ENCODE peak calls at places on chromosomes 7 and 10, in four cellular contexts. N, D, T and Q are unnamed samples.

GRCh38 chr10:7945025-7945424 is 109.5 kb upstream of the GATA3 start:
- DNase-seq in N (no peak), D (no peak), T (no peak), Q (no peak)

GRCh38 chr7:150927157-150927953 is 50.8 kb downstream of the KCNH2 start:
- DNase-seq in N (no peak), D (no peak), T (peak), Q (no peak)

GRCh38 chr10:102738692-102739121 is 5.0 kb upstream of the WBP1L start:
- DNase-seq in N (no peak), D (no peak), T (no peak), Q (no peak)

GRCh38 chr10:95411635-95412034 is 120.8 kb upstream of the PDLIM1 start:
- DNase-seq in N (no peak), D (no peak), T (no peak), Q (no peak)

GRCh38 chr10:79196470-79197461 is 128.0 kb downstream of the ZMIZ1 start:
- DNase-seq in N (peak), D (peak), T (peak), Q (no peak)

GRCh38 chr10:24596531-24596930 is 127.2 kb downstream of the ARHGAP21 start:
- DNase-seq in N (no peak), D (no peak), T (no peak), Q (no peak)

GRCh38 chr7:45088821-45089313 is at the start of gene NACAD:
- DNase-seq in N (peak), D (no peak), T (peak), Q (no peak)

GRCh38 chr10:94963901-94964300 is 25.4 kb downstream of the CYP2C9 start:
- DNase-seq in N (peak), D (peak), T (no peak), Q (no peak)

GRCh38 chr7:17696422-17696821 is 243.9 kb downstream of the SNX13 start:
- DNase-seq in N (peak), D (peak), T (no peak), Q (no peak)

GRCh38 chr10:71878327-71879034 is 27.4 kb upstream of the PSAP start:
- DNase-seq in N (no peak), D (no peak), T (peak), Q (no peak)

GRCh38 chr10:5404188-5405041 is at the start of gene TUBAL3:
- DNase-seq in N (no peak), D (no peak), T (peak), Q (no peak)

GRCh38 chr10:129760416-129760815 is 203.7 kb downstream of the EBF3 start:
- DNase-seq in N (no peak), D (no peak), T (no peak), Q (no peak)

GRCh38 chr7:95899919-95900513 is 127.7 kb downstream of the DYNC1I1 start:
- DNase-seq in N (no peak), D (peak), T (no peak), Q (no peak)

DNA sequence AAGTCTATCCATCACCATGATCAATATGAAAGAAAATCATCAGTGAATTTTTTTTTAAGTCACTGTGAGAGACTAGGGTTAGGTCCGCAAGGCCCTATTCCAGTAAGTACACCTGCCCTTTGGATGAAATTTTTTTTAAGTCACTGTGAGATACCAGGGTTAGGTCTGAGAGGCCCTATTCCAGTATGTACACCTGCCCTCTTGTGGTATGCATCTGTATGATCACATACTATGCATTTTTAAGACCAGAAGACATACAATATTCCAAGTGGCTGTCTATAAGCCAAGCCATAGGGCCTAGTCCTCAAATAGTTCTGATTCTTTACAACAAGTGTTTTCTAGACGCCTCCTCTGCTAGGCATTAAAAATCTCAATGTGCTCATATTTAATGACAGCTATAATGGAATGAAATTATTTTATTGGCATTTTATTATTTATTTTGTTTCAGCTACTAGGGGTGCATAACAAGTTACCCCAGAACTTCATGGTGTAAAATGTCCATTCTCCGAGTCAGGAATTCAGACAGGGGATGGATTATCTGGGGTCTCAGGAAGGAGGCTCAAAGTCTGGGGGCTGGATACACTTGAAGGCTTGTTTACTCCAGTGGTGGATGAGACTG is 53.1 kb downstream of the TEX36 start:
- DNase-seq in N (peak), D (peak), T (peak), Q (no peak)
- H3K4me3 ChIP-seq in N (no peak), D (no peak), T (no peak), Q (no peak)

GRCh38 chr10:19532411-19532810 is 283.8 kb upstream of the PLXDC2 start:
- DNase-seq in N (no peak), D (no peak), T (no peak), Q (no peak)
- TF ChIP-seq ESRRA in N (no peak), D (no peak), T (no peak), Q (no peak)

DNA sequence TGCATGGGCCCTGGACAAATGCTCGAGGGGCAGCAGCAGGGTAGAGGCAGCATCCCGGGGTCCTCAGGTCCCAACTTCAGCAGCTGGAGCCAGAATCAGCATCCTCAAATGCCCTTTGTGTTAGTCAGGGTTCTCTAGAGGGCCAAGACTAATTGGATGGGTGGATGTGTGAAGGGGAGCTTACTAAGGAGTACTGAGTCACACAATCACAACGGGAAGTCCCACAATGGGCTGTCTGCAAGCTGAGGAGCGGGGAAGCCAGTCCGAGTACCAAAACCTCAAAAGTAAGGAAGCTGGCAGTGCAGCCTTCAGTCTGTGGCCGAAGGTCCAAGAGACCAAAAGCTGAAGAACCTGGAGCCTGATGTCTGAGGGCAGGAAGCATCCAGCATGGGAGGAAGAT is 162.9 kb upstream of the TCERG1L start:
- DNase-seq in N (no peak), D (no peak), T (no peak), Q (no peak)
- H3K4me3 ChIP-seq in N (no peak), D (no peak), T (no peak), Q (no peak)

DNA sequence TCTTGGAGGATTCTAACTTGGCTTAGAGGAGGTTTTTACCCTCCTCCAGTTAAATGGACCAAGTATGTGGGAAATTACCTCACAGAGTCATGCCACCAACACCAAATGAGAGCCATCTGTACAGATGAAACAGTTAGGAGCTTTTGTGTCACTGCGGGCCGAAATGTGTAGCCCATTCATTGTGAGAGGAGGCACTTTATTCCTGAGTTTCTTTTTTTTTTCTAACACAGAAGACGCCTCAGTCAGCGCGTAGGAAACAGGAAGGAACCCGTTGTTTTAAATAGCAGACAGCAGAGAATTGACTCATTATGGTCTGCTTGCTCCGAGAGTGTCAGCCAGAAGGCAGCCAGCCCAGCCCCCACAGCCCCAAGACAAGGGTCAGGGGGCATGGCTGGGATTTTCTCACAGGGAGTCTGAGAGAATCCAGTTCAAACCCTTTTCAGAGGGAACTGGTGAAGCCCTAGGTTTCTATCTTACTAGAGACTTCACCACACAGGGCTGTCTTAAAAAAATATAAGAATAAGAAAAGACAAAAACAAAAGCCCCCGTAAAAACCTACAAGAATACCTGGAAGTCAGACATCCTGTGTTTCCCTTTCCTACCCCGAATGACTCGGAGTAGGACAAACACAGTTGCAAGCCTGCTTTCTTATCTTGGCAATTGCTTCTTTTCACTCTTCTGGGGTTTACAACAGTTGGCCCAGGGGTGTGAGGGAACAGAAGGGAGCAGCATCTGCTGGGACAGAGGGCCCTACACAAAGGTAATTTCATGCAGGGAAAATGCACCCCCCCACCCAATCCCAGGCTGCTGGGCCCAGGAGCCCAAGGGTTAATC is 220.8 kb downstream of the ARHGAP12 start:
- DNase-seq in N (no peak), D (no peak), T (no peak), Q (peak)
- TF ChIP-seq ESRRA in N (no peak), D (no peak), T (no peak), Q (no peak)

GRCh38 chr10:27256790-27257189 is 16.2 kb upstream of the ACBD5 start:
- DNase-seq in N (no peak), D (no peak), T (peak), Q (no peak)

GRCh38 chr10:27248215-27248614 is 7.6 kb upstream of the ACBD5 start:
- DNase-seq in N (no peak), D (no peak), T (no peak), Q (no peak)

GRCh38 chr10:27256299-27256698 is 15.7 kb upstream of the ACBD5 start:
- DNase-seq in N (no peak), D (no peak), T (no peak), Q (no peak)

GRCh38 chr10:27251554-27251953 is 11.0 kb upstream of the ACBD5 start:
- DNase-seq in N (no peak), D (no peak), T (no peak), Q (no peak)

DNA sequence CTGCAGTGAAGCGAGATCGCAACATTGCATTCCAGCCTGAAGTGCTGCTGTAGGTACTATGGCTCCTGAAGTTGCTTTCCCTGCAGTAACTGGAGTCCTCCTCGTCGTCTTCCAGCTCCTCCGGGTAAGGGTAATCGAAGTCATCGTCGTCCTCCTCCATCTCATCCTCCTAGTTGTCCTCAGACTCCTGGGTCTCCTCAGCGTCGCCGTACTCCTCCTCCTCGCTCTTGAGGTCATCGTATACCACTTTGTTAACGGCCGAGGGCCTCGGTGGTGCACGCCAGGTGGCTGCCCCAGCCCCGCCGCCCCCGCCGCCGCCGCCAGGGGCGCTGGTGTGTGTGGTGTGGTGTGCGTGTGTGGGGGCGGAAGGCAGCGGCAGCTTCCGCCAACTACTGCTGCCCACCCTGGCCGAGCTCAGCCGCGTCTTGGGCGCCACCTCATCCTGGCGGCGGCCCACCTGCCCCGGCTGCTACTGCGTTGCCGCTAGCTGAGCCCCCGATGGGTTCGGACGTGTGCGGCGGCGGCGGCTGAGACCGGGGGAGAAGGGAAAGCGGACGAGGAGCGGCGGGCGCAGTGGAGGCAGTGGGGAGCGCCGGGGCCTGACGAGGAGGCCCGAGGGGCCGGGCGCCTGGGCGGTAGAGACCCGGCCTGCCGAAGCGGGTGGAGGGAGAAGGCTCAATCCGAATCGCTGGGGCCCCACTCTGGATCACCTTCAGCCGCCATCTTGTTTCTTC is 11.8 kb upstream of the ACBD5 start:
- DNase-seq in N (peak), D (no peak), T (peak), Q (peak)
- H3K4me3 ChIP-seq in N (peak), D (no peak), T (peak), Q (peak)

GRCh38 chr7:36613214-36613613 is 111.1 kb downstream of the AOAH start:
- DNase-seq in N (no peak), D (no peak), T (no peak), Q (no peak)
- TF ChIP-seq ESRRA in N (no peak), D (no peak), T (no peak), Q (no peak)